ENCODE peak calls at places on chromosomes 3 and 15, in eight cellular contexts. A is WERI-Rb-1; W is breast epithelium; T is body of pancreas; X is CD8-positive, alpha-beta T cell; J is spleen; C is ovary; B is PC-9. O is an unnamed sample.
A peak's percentile ranks its signal among the peaks of the same experiment; 100 is the strongest.

GRCh38 chr3:134836921-134837320 is 41.9 kb downstream of the EPHB1 start:
- DNase-seq in A (no peak), W (no peak), T (no peak), X (no peak), J (no peak), C (no peak), B (no peak), O (no peak)

GRCh38 chr3:62387251-62387650 is 13.9 kb upstream of the FEZF2 start:
- DNase-seq in A (no peak), W (no peak), T (no peak), X (no peak), J (no peak), C (no peak), B (no peak), O (no peak)

GRCh38 chr3:11379824-11380281 is 107.7 kb downstream of the ATG7 start:
- DNase-seq in A (no peak), W (no peak), T (no peak), X (no peak), J (no peak), C (no peak), B (no peak), O (no peak)

GRCh38 chr15:52337198-52337853 is 41.7 kb upstream of the MYO5C start:
- DNase-seq in A (no peak), W (no peak), T (no peak), X (no peak), J (no peak), C (no peak), B (no peak), O (no peak)

GRCh38 chr15:50380089-50380488 is 25.1 kb upstream of the GABPB1 start:
- DNase-seq in A (no peak), W (no peak), T (no peak), X (no peak), J (no peak), C (no peak), B (no peak), O (no peak)

GRCh38 chr15:42457445-42458442 is 33.2 kb downstream of the ZNF106 start:
- DNase-seq in A (no peak), W (peak; percentile 61), T (peak; percentile 57), X (no peak), J (no peak), C (peak; percentile 62), B (no peak), O (no peak)

GRCh38 chr3:23877324-23877980 is 39.3 kb downstream of the NKIRAS1 start:
- DNase-seq in A (no peak), W (no peak), T (no peak), X (no peak), J (no peak), C (no peak), B (peak; percentile 39), O (no peak)

GRCh38 chr3:184604039-184604955 is 42.7 kb downstream of the EPHB3 start:
- DNase-seq in A (no peak), W (no peak), T (peak; percentile 30), X (no peak), J (no peak), C (peak; percentile 77), B (no peak), O (no peak)

GRCh38 chr15:75179773-75180140 is 21.9 kb upstream of the C15orf39 start:
- DNase-seq in A (no peak), W (no peak), T (no peak), X (no peak), J (no peak), C (no peak), B (no peak), O (no peak)

GRCh38 chr3:30310251-30310954 is 296.0 kb upstream of the TGFBR2 start:
- DNase-seq in A (no peak), W (no peak), T (no peak), X (no peak), J (no peak), C (no peak), B (no peak), O (no peak)

GRCh38 chr15:28017423-28017924 is 81.6 kb downstream of the OCA2 start:
- DNase-seq in A (peak; percentile 76), W (no peak), T (no peak), X (no peak), J (no peak), C (no peak), B (no peak), O (no peak)

GRCh38 chr3:55286695-55287094 is 200.4 kb downstream of the WNT5A start:
- DNase-seq in A (no peak), W (no peak), T (no peak), X (no peak), J (no peak), C (no peak), B (no peak), O (no peak)

GRCh38 chr3:168620854-168621253 is 525.1 kb upstream of the GOLIM4 start:
- DNase-seq in A (peak; percentile 59), W (no peak), T (peak; percentile 44), X (no peak), J (no peak), C (no peak), B (peak; percentile 18), O (no peak)

GRCh38 chr3:140898340-140899180 is 43.1 kb upstream of the SLC25A36 start:
- DNase-seq in A (peak; percentile 16), W (no peak), T (peak; percentile 19), X (no peak), J (no peak), C (no peak), B (peak; percentile 16), O (peak; percentile 33)

GRCh38 chr3:175585898-175586297 is 726.8 kb downstream of the NAALADL2 start:
- DNase-seq in A (no peak), W (no peak), T (no peak), X (no peak), J (no peak), C (no peak), B (peak; percentile 4), O (no peak)

GRCh38 chr3:145182196-145182911 is 978.6 kb downstream of the PLOD2 start:
- DNase-seq in A (no peak), W (no peak), T (no peak), X (no peak), J (no peak), C (no peak), B (no peak), O (no peak)

GRCh38 chr3:50610181-50610971 is 1.2 kb downstream of the CISH start:
- DNase-seq in A (no peak), W (no peak), T (peak; percentile 80), X (no peak), J (no peak), C (peak; percentile 69), B (peak; percentile 34), O (no peak)

GRCh38 chr3:31185004-31185357 is 290.5 kb upstream of the GADL1 start:
- DNase-seq in A (peak; percentile 22), W (no peak), T (no peak), X (no peak), J (no peak), C (no peak), B (no peak), O (no peak)

GRCh38 chr3:50192689-50193141 is 1.3 kb downstream of the GNAT1 start:
- DNase-seq in A (peak; percentile 85), W (peak; percentile 51), T (peak; percentile 84), X (peak; percentile 69), J (peak; percentile 90), C (peak; percentile 80), B (peak; percentile 78), O (peak; percentile 76)

GRCh38 chr15:70063284-70063991 is 34.3 kb downstream of the TLE3 start:
- DNase-seq in A (peak; percentile 88), W (no peak), T (no peak), X (no peak), J (peak; percentile 23), C (peak; percentile 10), B (no peak), O (no peak)
- H3K27ac ChIP-seq in A (peak overlapping the region; percentile 83), W (peak overlapping the region; percentile 72), T (no peak overlapping the region), X (no peak overlapping the region), J (no peak overlapping the region), C (no peak overlapping the region), B (no peak overlapping the region), O (no peak overlapping the region)

GRCh38 chr3:114179575-114179974 is 723 bp upstream of the DRD3 start:
- DNase-seq in A (peak; percentile 17), W (no peak), T (no peak), X (no peak), J (no peak), C (no peak), B (no peak), O (no peak)
- H3K27ac ChIP-seq in A (no peak overlapping the region), W (no peak overlapping the region), T (no peak overlapping the region), X (no peak overlapping the region), J (no peak overlapping the region), C (no peak overlapping the region), B (no peak overlapping the region), O (no peak overlapping the region)

DNA sequence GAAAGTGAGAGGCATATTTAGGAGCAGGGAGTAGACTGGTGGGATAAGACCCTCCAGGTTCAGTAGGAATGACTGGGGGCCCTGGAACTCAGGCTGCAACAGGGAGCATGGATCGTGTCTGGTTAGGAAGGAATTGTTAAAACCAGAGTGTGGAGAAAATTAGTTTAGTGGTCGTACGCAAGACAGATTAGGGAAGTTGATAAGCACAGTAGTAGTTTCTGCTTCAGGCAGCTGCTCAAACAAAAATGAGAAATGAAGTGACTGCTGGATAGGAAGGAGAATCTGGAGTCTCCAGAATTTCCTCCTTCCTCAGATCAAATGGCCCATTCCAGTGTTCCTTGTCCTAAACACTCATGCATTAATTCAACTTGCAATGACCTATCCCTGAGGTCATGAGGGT is 11.2 kb downstream of the MYD88 start:
- DNase-seq in A (no peak), W (no peak), T (no peak), X (no peak), J (no peak), C (no peak), B (no peak), O (no peak)
- H3K27ac ChIP-seq in A (no peak overlapping the region), W (no peak overlapping the region), T (no peak overlapping the region), X (no peak overlapping the region), J (peak overlapping the region; percentile 87), C (no peak overlapping the region), B (no peak overlapping the region), O (no peak overlapping the region)

GRCh38 chr15:31402511-31403056 is 75.9 kb downstream of the KLF13 start:
- DNase-seq in A (no peak), W (no peak), T (no peak), X (no peak), J (no peak), C (peak; percentile 62), B (no peak), O (no peak)
- H3K27ac ChIP-seq in A (no peak overlapping the region), W (no peak overlapping the region), T (no peak overlapping the region), X (no peak overlapping the region), J (no peak overlapping the region), C (peak overlapping the region; percentile 43), B (no peak overlapping the region), O (no peak overlapping the region)

GRCh38 chr3:8182904-8183303 is 318.7 kb upstream of the LMCD1 start:
- DNase-seq in A (no peak), W (no peak), T (peak; percentile 47), X (no peak), J (no peak), C (no peak), B (no peak), O (no peak)
- H3K27ac ChIP-seq in A (no peak overlapping the region), W (no peak overlapping the region), T (no peak overlapping the region), X (no peak overlapping the region), J (no peak overlapping the region), C (no peak overlapping the region), B (no peak overlapping the region), O (no peak overlapping the region)

DNA sequence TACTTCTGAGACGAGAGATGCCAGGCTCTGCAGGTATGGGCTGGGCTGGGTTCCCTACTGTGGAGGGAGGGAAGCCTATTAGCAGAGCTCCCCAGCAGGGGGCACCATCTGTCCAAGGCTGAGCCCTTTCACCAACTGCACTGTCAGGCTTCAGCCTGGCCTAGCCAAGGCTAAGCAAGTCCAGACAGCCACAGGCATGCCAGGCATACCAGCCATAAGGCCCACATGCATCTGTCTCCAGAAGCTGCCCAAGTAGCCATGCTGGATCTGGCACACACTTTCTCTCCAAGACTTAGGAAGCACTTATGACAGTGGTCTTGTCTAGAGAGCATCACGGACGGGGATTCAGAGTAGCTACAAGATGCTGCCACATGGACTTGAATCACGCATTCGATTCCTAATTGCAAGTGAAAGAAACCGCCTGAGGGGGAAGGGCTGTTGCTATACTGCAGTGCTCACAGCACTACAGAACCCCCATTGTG is 28.3 kb downstream of the RUVBL1 start:
- DNase-seq in A (peak; percentile 79), W (peak; percentile 82), T (peak; percentile 91), X (peak; percentile 72), J (peak; percentile 92), C (peak; percentile 72), B (peak; percentile 86), O (peak; percentile 77)
- H3K27ac ChIP-seq in A (peak overlapping the region; percentile 42), W (peak overlapping the region; percentile 46), T (no peak overlapping the region), X (no peak overlapping the region), J (no peak overlapping the region), C (no peak overlapping the region), B (no peak overlapping the region), O (no peak overlapping the region)